ENCODE peak calls at places on chromosomes 4 and X, in nine cellular contexts. J, R, M, S, D, T, Y, F and E are unnamed samples.

GRCh38 chrX:150202641-150203248 is 160.4 kb upstream of the MAMLD1 start:
- DNase-seq in D (no peak), R (no peak), F (no peak), M (no peak), T (peak), S (peak), J (no peak), Y (no peak), E (no peak)

GRCh38 chrX:71493111-71493613 is 39.7 kb upstream of the OGT start:
- DNase-seq in F (no peak), Y (peak), T (peak), R (no peak), D (no peak), M (no peak), S (no peak), J (no peak), E (no peak)

GRCh38 chr4:181821039-181822004 is 421.9 kb upstream of the TENM3 start:
- DNase-seq in R (peak), J (no peak), S (peak), D (no peak), M (no peak), Y (peak), T (peak), F (no peak), E (no peak)

GRCh38 chrX:11427082-11428033 is 134.1 kb downstream of the AMELX start:
- DNase-seq in F (no peak), R (no peak), M (peak), J (no peak), T (peak), S (no peak), D (no peak), Y (no peak), E (no peak)

GRCh38 chr4:146472404-146472803 is 49.3 kb downstream of the SLC10A7 start:
- DNase-seq in R (no peak), F (no peak), T (no peak), M (peak), D (no peak), Y (no peak), J (no peak), S (no peak), E (no peak)

GRCh38 chr4:107900067-107900466 is 31.3 kb upstream of the CYP2U1 start:
- DNase-seq in S (no peak), D (no peak), M (no peak), J (no peak), Y (no peak), T (no peak), F (no peak), R (no peak), E (no peak)

GRCh38 chrX:103400931-103401330 is 24.6 kb downstream of the BEX3 start:
- DNase-seq in R (no peak), M (no peak), Y (no peak), T (no peak), J (no peak), S (no peak), D (no peak), F (no peak), E (no peak)

GRCh38 chr4:159384619-159385018 is 281.7 kb downstream of the RAPGEF2 start:
- DNase-seq in Y (no peak), J (no peak), D (no peak), F (no peak), R (no peak), T (peak), S (no peak), M (no peak), E (no peak)

GRCh38 chrX:101682723-101683122 is 23.1 kb upstream of the ARMCX2 start:
- DNase-seq in T (no peak), S (no peak), F (no peak), J (no peak), M (no peak), D (no peak), Y (no peak), R (peak), E (no peak)

GRCh38 chrX:65601530-65602281 is 65.7 kb upstream of the MSN start:
- DNase-seq in T (peak), F (peak), R (no peak), M (no peak), J (no peak), D (no peak), Y (no peak), S (peak), E (peak)

GRCh38 chr4:185872747-185873380 is 60.9 kb upstream of the SORBS2 start:
- DNase-seq in F (no peak), M (peak), S (peak), T (no peak), D (peak), J (no peak), Y (no peak), R (no peak), E (no peak)

GRCh38 chr4:10866691-10867090 is 182.1 kb upstream of the CLNK start:
- DNase-seq in J (no peak), S (no peak), F (no peak), R (no peak), T (no peak), Y (no peak), D (no peak), M (no peak), E (no peak)

GRCh38 chr4:119726505-119726904 is 97.9 kb upstream of the PDE5A start:
- DNase-seq in Y (no peak), D (no peak), R (no peak), M (no peak), J (no peak), F (no peak), T (no peak), S (no peak), E (no peak)

GRCh38 chr4:1601533-1601835 is 82.6 kb downstream of the FAM53A start:
- DNase-seq in T (no peak), M (no peak), F (no peak), J (no peak), Y (no peak), R (no peak), D (no peak), S (no peak), E (no peak)

GRCh38 chr4:56863441-56864129 is 42.1 kb upstream of the SPINK2 start:
- DNase-seq in T (no peak), Y (no peak), J (no peak), S (peak), D (no peak), R (no peak), M (no peak), F (no peak), E (no peak)

GRCh38 chrX:39721570-39722279 is 376.0 kb downstream of the BCOR start:
- DNase-seq in F (no peak), S (no peak), D (no peak), T (peak), M (peak), J (no peak), Y (no peak), R (no peak), E (no peak)

GRCh38 chr4:80266267-80266901 is at the start of gene FGF5:
- DNase-seq in S (peak), R (peak), D (no peak), M (peak), F (no peak), T (peak), Y (peak), J (peak), E (peak)

GRCh38 chr4:35087216-35087615 is 1157.1 kb downstream of the ARAP2 start:
- DNase-seq in Y (no peak), J (no peak), R (no peak), D (no peak), S (no peak), T (no peak), M (no peak), F (no peak), E (no peak)

GRCh38 chrX:9862525-9862924 is 76.3 kb downstream of the SHROOM2 start:
- DNase-seq in D (no peak), R (no peak), M (no peak), Y (no peak), T (no peak), F (no peak), S (no peak), J (no peak), E (no peak)

GRCh38 chr4:101211146-101211553 is 136.2 kb downstream of the PPP3CA start:
- DNase-seq in J (no peak), Y (no peak), S (peak), T (peak), M (no peak), F (no peak), R (no peak), D (no peak), E (peak)

GRCh38 chr4:15707363-15707715 is 4.5 kb downstream of the BST1 start:
- DNase-seq in J (no peak), S (no peak), R (no peak), D (no peak), F (no peak), Y (no peak), M (no peak), T (peak), E (no peak)
- H3K4me3 ChIP-seq in J (no peak), S (no peak), R (no peak), D (no peak), F (no peak), Y (no peak), M (no peak), T (no peak), E (no peak)

DNA sequence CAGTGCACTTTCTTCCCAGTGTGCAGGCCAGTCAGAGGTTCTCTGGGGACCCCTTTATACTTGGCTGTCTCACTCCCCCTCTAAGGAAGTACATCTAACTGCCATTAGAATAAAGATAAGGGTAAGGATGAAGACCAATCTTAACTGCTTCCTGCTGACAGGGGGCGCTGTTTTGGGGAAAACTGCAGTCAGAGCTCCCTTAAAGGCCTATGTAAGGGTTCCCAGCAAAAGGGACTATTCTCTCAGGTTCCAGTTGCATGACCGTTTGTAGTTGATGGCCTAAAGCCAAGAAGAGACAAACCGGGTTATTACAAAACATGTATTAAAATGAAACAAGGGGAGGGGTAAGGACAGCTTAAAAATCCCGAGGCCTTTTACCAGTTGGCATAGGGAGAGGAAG is 115.6 kb upstream of the SPIN4 start:
- DNase-seq in J (no peak), S (no peak), R (no peak), M (no peak), Y (no peak), D (no peak), T (no peak), F (no peak), E (no peak)
- TF ChIP-seq CTCF in J (no peak), S (peak), R (no peak), M (peak), Y (no peak), D (no peak), T (peak), F (peak), E (no peak)

DNA sequence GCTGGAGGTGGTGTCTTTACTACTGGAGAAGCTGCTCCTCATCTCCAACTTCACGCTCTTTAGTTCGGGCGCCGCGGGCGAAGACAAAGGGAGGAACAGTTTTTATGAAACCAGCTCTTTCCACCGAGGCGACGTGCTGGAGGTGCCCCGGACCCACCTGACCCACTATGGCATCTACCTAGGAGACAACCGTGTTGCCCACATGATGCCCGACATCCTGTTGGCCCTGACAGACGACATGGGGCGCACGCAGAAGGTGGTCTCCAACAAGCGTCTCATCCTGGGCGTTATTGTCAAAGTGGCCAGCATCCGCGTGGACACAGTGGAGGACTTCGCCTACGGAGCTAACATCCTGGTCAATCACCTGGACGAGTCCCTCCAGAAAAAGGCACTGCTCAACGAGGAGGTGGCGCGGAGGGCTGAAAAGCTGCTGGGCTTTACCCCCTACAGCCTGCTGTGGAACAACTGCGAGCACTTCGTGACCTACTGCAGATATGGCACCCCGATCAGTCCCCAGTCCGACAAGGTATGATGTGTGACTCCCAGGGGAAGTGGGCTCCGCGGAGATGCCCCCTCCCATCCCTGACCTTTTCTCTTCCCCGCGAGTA is 645 bp downstream of the LRAT start:
- DNase-seq in S (no peak), Y (no peak), F (no peak), M (no peak), R (no peak), J (no peak), D (no peak), T (no peak), E (no peak)
- H3K4me3 ChIP-seq in S (peak), Y (peak), F (no peak), M (peak), R (peak), J (no peak), D (peak), T (no peak), E (no peak)

GRCh38 chr4:163663454-163664225 is 169.2 kb downstream of the TMA16 start:
- DNase-seq in T (no peak), F (peak), Y (no peak), S (no peak), M (no peak), R (no peak), J (no peak), D (no peak), E (no peak)

GRCh38 chr4:163665521-163666334 is 171.2 kb downstream of the TMA16 start:
- DNase-seq in J (no peak), F (peak), R (no peak), M (no peak), S (no peak), D (no peak), T (no peak), Y (no peak), E (no peak)

GRCh38 chr4:163662761-163663160 is 168.3 kb downstream of the TMA16 start:
- DNase-seq in J (no peak), R (no peak), M (no peak), S (no peak), D (no peak), Y (no peak), F (peak), T (no peak), E (no peak)

GRCh38 chr4:163666335-163666888 is 171.9 kb downstream of the TMA16 start:
- DNase-seq in Y (no peak), S (no peak), T (no peak), D (no peak), J (no peak), F (peak), R (no peak), M (no peak), E (no peak)
- TF ChIP-seq CTCF in Y (no peak), S (no peak), T (no peak), D (no peak), J (no peak), F (no peak), R (no peak), M (no peak), E (no peak)

GRCh38 chrX:25202827-25203226 is 187.1 kb upstream of the ARX start:
- DNase-seq in M (no peak), F (no peak), S (no peak), Y (no peak), T (no peak), D (no peak), J (no peak), R (no peak), E (no peak)
- H3K4me3 ChIP-seq in M (no peak), F (no peak), S (no peak), Y (no peak), T (no peak), D (no peak), J (no peak), R (no peak), E (no peak)

DNA sequence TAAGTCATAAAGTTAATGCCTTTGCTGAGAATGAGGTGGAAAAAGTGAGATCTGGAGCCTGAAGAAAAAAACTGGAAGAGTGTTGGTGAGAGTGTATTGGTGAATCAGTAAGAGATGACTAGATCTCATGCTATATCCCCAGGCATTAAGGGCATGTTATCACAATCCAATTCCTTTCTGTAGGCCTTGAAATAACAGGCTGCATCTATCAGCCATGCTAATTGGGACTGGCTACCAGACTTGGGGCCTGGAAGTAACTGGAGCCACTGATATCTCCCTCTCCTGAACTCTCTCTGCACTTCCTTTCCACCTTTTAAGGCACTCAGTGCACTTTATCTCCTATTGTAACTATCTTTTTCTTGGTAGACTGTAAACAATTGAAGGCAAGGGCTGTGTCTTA is 88.8 kb upstream of the HPRT1 start:
- DNase-seq in S (no peak), F (no peak), J (no peak), T (no peak), D (no peak), M (no peak), R (no peak), Y (no peak), E (no peak)
- TF ChIP-seq CTCF in S (no peak), F (no peak), J (no peak), T (no peak), D (no peak), M (no peak), R (no peak), Y (no peak), E (no peak)

GRCh38 chr4:148901075-148901705 is 459.0 kb upstream of the NR3C2 start:
- DNase-seq in J (no peak), T (no peak), D (no peak), M (peak), S (no peak), Y (no peak), F (peak), R (no peak), E (no peak)
- H3K4me3 ChIP-seq in J (no peak), T (no peak), D (no peak), M (no peak), S (no peak), Y (no peak), F (no peak), R (no peak), E (no peak)

DNA sequence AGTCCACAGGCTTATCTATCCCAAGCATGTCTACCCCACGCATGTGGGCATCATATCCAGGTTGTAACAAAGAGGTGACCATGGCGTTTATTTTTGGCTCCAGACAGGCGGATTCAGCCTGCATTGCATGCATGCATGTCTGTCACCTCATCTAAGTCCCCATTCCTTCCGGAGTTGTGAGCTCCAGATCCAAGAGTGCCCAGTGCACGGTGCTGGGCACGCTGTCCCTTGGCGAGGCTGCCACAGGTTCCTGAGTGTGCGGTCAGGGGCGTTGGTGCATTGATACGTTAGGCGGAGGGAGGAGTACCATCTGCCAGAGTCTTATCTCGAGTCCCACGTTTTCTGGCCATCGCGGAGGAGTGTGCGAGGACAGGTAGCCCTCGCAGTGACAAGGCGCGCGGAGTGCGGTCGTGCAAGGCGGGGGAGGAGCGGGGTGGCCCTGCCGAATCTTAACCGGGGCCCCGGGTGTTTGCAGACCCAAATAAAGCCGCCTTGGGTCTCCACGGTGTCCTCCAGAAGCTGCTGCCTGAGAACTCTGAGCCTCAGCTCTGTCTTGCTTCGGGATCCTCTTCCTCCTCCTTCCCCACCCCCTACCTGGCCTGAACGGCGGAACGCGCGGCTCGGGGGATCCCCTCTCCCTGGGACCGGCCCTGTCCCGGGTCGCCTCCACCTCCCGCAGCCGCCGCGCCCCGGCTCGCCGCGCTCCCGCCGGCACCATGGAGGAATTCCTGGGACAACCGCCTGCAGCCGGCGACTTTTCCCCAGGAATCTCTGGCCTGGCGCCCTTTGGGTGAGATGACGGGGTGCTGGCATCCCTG is 618 bp upstream of the GALNTL6 start:
- DNase-seq in S (peak), Y (no peak), D (no peak), J (no peak), R (no peak), T (no peak), M (peak), F (no peak), E (no peak)
- TF ChIP-seq CTCF in S (no peak), Y (no peak), D (no peak), J (no peak), R (no peak), T (no peak), M (no peak), F (no peak), E (no peak)